ENCODE peak calls at places on chromosomes 2 and 18, in five cellular contexts. X, I, O, S and Y are unnamed samples.

GRCh38 chr2:18949871-18950597 is 360.7 kb upstream of the NT5C1B start:
- DNase-seq in X (no peak), I (no peak), O (peak), S (no peak), Y (peak)

GRCh38 chr2:29601872-29602271 is 319.5 kb downstream of the ALK start:
- DNase-seq in X (no peak), I (no peak), O (no peak), S (no peak), Y (no peak)

GRCh38 chr2:65040414-65041261 is 15.6 kb upstream of the CEP68 start:
- DNase-seq in X (peak), I (peak), O (peak), S (peak), Y (peak)

GRCh38 chr2:156689945-156690344 is 253.8 kb downstream of the GPD2 start:
- DNase-seq in X (no peak), I (no peak), O (no peak), S (no peak), Y (no peak)

GRCh38 chr18:24727685-24728084 is 267.2 kb downstream of the HRH4 start:
- DNase-seq in X (no peak), I (no peak), O (no peak), S (no peak), Y (no peak)

GRCh38 chr2:110980613-110981062 is 140.1 kb upstream of the BCL2L11 start:
- DNase-seq in X (no peak), I (no peak), O (no peak), S (no peak), Y (no peak)

GRCh38 chr2:202122975-202123765 is 50.1 kb downstream of the KIAA2012 start:
- DNase-seq in X (no peak), I (no peak), O (no peak), S (no peak), Y (no peak)

GRCh38 chr2:6846967-6847695 is 18.6 kb downstream of the CMPK2 start:
- DNase-seq in X (no peak), I (no peak), O (no peak), S (no peak), Y (no peak)

GRCh38 chr2:30939354-30939753 is 132.1 kb upstream of the CAPN13 start:
- DNase-seq in X (no peak), I (no peak), O (no peak), S (no peak), Y (no peak)

GRCh38 chr18:42053188-42053781 is 98.3 kb downstream of the PIK3C3 start:
- DNase-seq in X (no peak), I (peak), O (peak), S (peak), Y (peak)

GRCh38 chr2:126975671-126976655 is 77.3 kb downstream of the TEX51 start:
- DNase-seq in X (no peak), I (no peak), O (no peak), S (no peak), Y (peak)

GRCh38 chr2:138615257-138615656 is 113.7 kb downstream of the SPOPL start:
- DNase-seq in X (no peak), I (no peak), O (peak), S (no peak), Y (no peak)

GRCh38 chr18:34039194-34039593 is 185.5 kb downstream of the NOL4 start:
- DNase-seq in X (no peak), I (no peak), O (peak), S (no peak), Y (peak)

GRCh38 chr2:179842498-179843153 is 18.8 kb downstream of the ZNF385B start:
- DNase-seq in X (no peak), I (no peak), O (no peak), S (no peak), Y (peak)

GRCh38 chr2:42753188-42753813 is 10.6 kb downstream of the OXER1 start:
- DNase-seq in X (no peak), I (no peak), O (no peak), S (no peak), Y (no peak)

GRCh38 chr18:55920063-55920462 is 332.1 kb upstream of the TCF4 start:
- DNase-seq in X (no peak), I (no peak), O (no peak), S (no peak), Y (no peak)

GRCh38 chr2:225233234-225233633 is 166.3 kb upstream of the NYAP2 start:
- DNase-seq in X (no peak), I (no peak), O (peak), S (no peak), Y (no peak)

GRCh38 chr18:7066965-7067555 is 50.5 kb downstream of the LAMA1 start:
- DNase-seq in X (no peak), I (no peak), O (no peak), S (no peak), Y (peak)

GRCh38 chr2:136127356-136127755 is 9.4 kb upstream of the CXCR4 start:
- DNase-seq in X (no peak), I (no peak), O (no peak), S (no peak), Y (no peak)

GRCh38 chr2:29786361-29786760 is 135.0 kb downstream of the ALK start:
- DNase-seq in X (no peak), I (no peak), O (no peak), S (no peak), Y (no peak)

GRCh38 chr2:237863102-237863511 is 3.7 kb downstream of the RAMP1 start:
- DNase-seq in X (peak), I (no peak), O (no peak), S (no peak), Y (no peak)

GRCh38 chr2:134142903-134143302 is 111.0 kb upstream of the MGAT5 start:
- DNase-seq in X (no peak), I (no peak), O (peak), S (no peak), Y (no peak)

GRCh38 chr2:216635701-216636541 is 2.7 kb downstream of the IGFBP2 start:
- DNase-seq in X (no peak), I (no peak), O (peak), S (no peak), Y (peak)

GRCh38 chr2:1584691-1585485 is 159.4 kb downstream of the PXDN start:
- DNase-seq in X (no peak), I (no peak), O (peak), S (no peak), Y (no peak)

GRCh38 chr18:55096261-55097026 is 137.2 kb upstream of the CCDC68 start:
- DNase-seq in X (no peak), I (no peak), O (peak), S (no peak), Y (peak)

GRCh38 chr2:239599299-239599698 is 198.5 kb upstream of the HDAC4 start:
- DNase-seq in X (no peak), I (no peak), O (no peak), S (no peak), Y (no peak)

GRCh38 chr18:7237670-7238272 is 6.9 kb downstream of the LRRC30 start:
- DNase-seq in X (no peak), I (no peak), O (no peak), S (no peak), Y (no peak)

GRCh38 chr2:246489-247145 is 17.2 kb downstream of the SH3YL1 start:
- DNase-seq in X (no peak), I (no peak), O (peak), S (peak), Y (peak)

GRCh38 chr2:119255760-119256573 is 32.3 kb downstream of the STEAP3 start:
- DNase-seq in X (no peak), I (no peak), O (peak), S (no peak), Y (peak)

GRCh38 chr2:204505488-204505887 is 39.8 kb upstream of the PARD3B start:
- DNase-seq in X (no peak), I (no peak), O (peak), S (no peak), Y (peak)

GRCh38 chr2:128557841-128558241 is 239.2 kb upstream of the HS6ST1 start:
- DNase-seq in X (no peak), I (no peak), O (no peak), S (no peak), Y (peak)

GRCh38 chr2:70523996-70524965 is 29.3 kb downstream of the TGFA start:
- DNase-seq in X (no peak), I (peak), O (peak), S (peak), Y (no peak)

GRCh38 chr18:74378179-74378682 is 62.6 kb downstream of the C18orf63 start:
- DNase-seq in X (no peak), I (no peak), O (no peak), S (no peak), Y (no peak)